ENCODE peak calls at places on chromosomes 16 and 17, in nine cellular contexts. One of them, this sample, is unnamed.
A peak's percentile ranks its signal among the peaks of the same experiment; 100 is the strongest.

GRCh38 chr16:69531988-69532387 is 33.8 kb upstream of the NFAT5 start:
- DNase-seq in stimulated activated CD8-positive, alpha-beta memory T cell treated with anti-CD3 and anti-CD28 coated beads, Interleukin-7, amount 100 ng/mL, for 1 hour: no peak
- DNase-seq in adrenal gland: no peak
- DNase-seq in GM13976: no peak
- DNase-seq in right lobe of liver: no peak
- DNase-seq in cardiac fibroblast: no peak
- DNase-seq in AG08395: no peak
- DNase-seq in HuH-7: no peak
- DNase-seq in RPMI8226: no peak
- DNase-seq in this sample: no peak

GRCh38 chr16:89598199-89598598 is 15.2 kb upstream of the DPEP1 start:
- DNase-seq in stimulated activated CD8-positive, alpha-beta memory T cell treated with anti-CD3 and anti-CD28 coated beads, Interleukin-7, amount 100 ng/mL, for 1 hour: no peak
- DNase-seq in adrenal gland: no peak
- DNase-seq in GM13976: no peak
- DNase-seq in right lobe of liver: no peak
- DNase-seq in cardiac fibroblast: peak; percentile 46
- DNase-seq in AG08395: no peak
- DNase-seq in HuH-7: no peak
- DNase-seq in RPMI8226: no peak
- DNase-seq in this sample: no peak

GRCh38 chr17:38896373-38896954 is 26.6 kb downstream of the LASP1 start:
- DNase-seq in stimulated activated CD8-positive, alpha-beta memory T cell treated with anti-CD3 and anti-CD28 coated beads, Interleukin-7, amount 100 ng/mL, for 1 hour: no peak
- DNase-seq in adrenal gland: peak; percentile 38
- DNase-seq in GM13976: no peak
- DNase-seq in right lobe of liver: peak; percentile 64
- DNase-seq in cardiac fibroblast: no peak
- DNase-seq in AG08395: no peak
- DNase-seq in HuH-7: no peak
- DNase-seq in RPMI8226: no peak
- DNase-seq in this sample: no peak

GRCh38 chr16:7577588-7577987 is 244.9 kb downstream of the RBFOX1 start:
- DNase-seq in stimulated activated CD8-positive, alpha-beta memory T cell treated with anti-CD3 and anti-CD28 coated beads, Interleukin-7, amount 100 ng/mL, for 1 hour: no peak
- DNase-seq in adrenal gland: no peak
- DNase-seq in GM13976: no peak
- DNase-seq in right lobe of liver: no peak
- DNase-seq in cardiac fibroblast: no peak
- DNase-seq in AG08395: no peak
- DNase-seq in HuH-7: no peak
- DNase-seq in RPMI8226: no peak
- DNase-seq in this sample: no peak

GRCh38 chr17:21452377-21453143 is 76.4 kb downstream of the KCNJ12 start:
- DNase-seq in stimulated activated CD8-positive, alpha-beta memory T cell treated with anti-CD3 and anti-CD28 coated beads, Interleukin-7, amount 100 ng/mL, for 1 hour: no peak
- DNase-seq in adrenal gland: peak; percentile 49
- DNase-seq in GM13976: no peak
- DNase-seq in right lobe of liver: peak; percentile 55
- DNase-seq in cardiac fibroblast: peak; percentile 79
- DNase-seq in AG08395: peak; percentile 49
- DNase-seq in HuH-7: no peak
- DNase-seq in RPMI8226: peak; percentile 65
- DNase-seq in this sample: no peak

GRCh38 chr17:51590071-51590470 is 329.7 kb downstream of the UTP18 start:
- DNase-seq in stimulated activated CD8-positive, alpha-beta memory T cell treated with anti-CD3 and anti-CD28 coated beads, Interleukin-7, amount 100 ng/mL, for 1 hour: no peak
- DNase-seq in adrenal gland: no peak
- DNase-seq in GM13976: no peak
- DNase-seq in right lobe of liver: no peak
- DNase-seq in cardiac fibroblast: no peak
- DNase-seq in AG08395: no peak
- DNase-seq in HuH-7: no peak
- DNase-seq in RPMI8226: no peak
- DNase-seq in this sample: no peak

GRCh38 chr16:72992142-72992601 is 55.8 kb downstream of the ZFHX3 start:
- DNase-seq in stimulated activated CD8-positive, alpha-beta memory T cell treated with anti-CD3 and anti-CD28 coated beads, Interleukin-7, amount 100 ng/mL, for 1 hour: no peak
- DNase-seq in adrenal gland: no peak
- DNase-seq in GM13976: no peak
- DNase-seq in right lobe of liver: no peak
- DNase-seq in cardiac fibroblast: no peak
- DNase-seq in AG08395: no peak
- DNase-seq in HuH-7: no peak
- DNase-seq in RPMI8226: no peak
- DNase-seq in this sample: no peak

GRCh38 chr17:28956112-28956511 is 4.8 kb upstream of the PHF12 start:
- DNase-seq in stimulated activated CD8-positive, alpha-beta memory T cell treated with anti-CD3 and anti-CD28 coated beads, Interleukin-7, amount 100 ng/mL, for 1 hour: no peak
- DNase-seq in adrenal gland: no peak
- DNase-seq in GM13976: no peak
- DNase-seq in right lobe of liver: no peak
- DNase-seq in cardiac fibroblast: no peak
- DNase-seq in AG08395: no peak
- DNase-seq in HuH-7: no peak
- DNase-seq in RPMI8226: no peak
- DNase-seq in this sample: no peak

GRCh38 chr16:30628628-30629342 is 18.6 kb upstream of the ZNF689 start:
- DNase-seq in stimulated activated CD8-positive, alpha-beta memory T cell treated with anti-CD3 and anti-CD28 coated beads, Interleukin-7, amount 100 ng/mL, for 1 hour: peak; percentile 70
- DNase-seq in adrenal gland: peak; percentile 85
- DNase-seq in GM13976: peak; percentile 78
- DNase-seq in right lobe of liver: peak; percentile 84
- DNase-seq in cardiac fibroblast: peak; percentile 83
- DNase-seq in AG08395: peak; percentile 76
- DNase-seq in HuH-7: peak; percentile 59
- DNase-seq in RPMI8226: peak; percentile 92
- DNase-seq in this sample: no peak

GRCh38 chr17:83119987-83120864 is 40.8 kb downstream of the METRNL start:
- DNase-seq in stimulated activated CD8-positive, alpha-beta memory T cell treated with anti-CD3 and anti-CD28 coated beads, Interleukin-7, amount 100 ng/mL, for 1 hour: no peak
- DNase-seq in adrenal gland: no peak
- DNase-seq in GM13976: peak; percentile 86
- DNase-seq in right lobe of liver: no peak
- DNase-seq in cardiac fibroblast: no peak
- DNase-seq in AG08395: no peak
- DNase-seq in HuH-7: no peak
- DNase-seq in RPMI8226: peak; percentile 92
- DNase-seq in this sample: no peak

GRCh38 chr16:69326172-69326873 is 4.1 kb downstream of the PDF start:
- DNase-seq in stimulated activated CD8-positive, alpha-beta memory T cell treated with anti-CD3 and anti-CD28 coated beads, Interleukin-7, amount 100 ng/mL, for 1 hour: no peak
- DNase-seq in adrenal gland: no peak
- DNase-seq in GM13976: no peak
- DNase-seq in right lobe of liver: peak; percentile 72
- DNase-seq in cardiac fibroblast: no peak
- DNase-seq in AG08395: no peak
- DNase-seq in HuH-7: peak; percentile 83
- DNase-seq in RPMI8226: peak; percentile 41
- DNase-seq in this sample: no peak

GRCh38 chr17:40091691-40092397 is 8.5 kb downstream of the NR1D1 start:
- DNase-seq in stimulated activated CD8-positive, alpha-beta memory T cell treated with anti-CD3 and anti-CD28 coated beads, Interleukin-7, amount 100 ng/mL, for 1 hour: no peak
- DNase-seq in adrenal gland: peak; percentile 70
- DNase-seq in GM13976: no peak
- DNase-seq in right lobe of liver: no peak
- DNase-seq in cardiac fibroblast: no peak
- DNase-seq in AG08395: no peak
- DNase-seq in HuH-7: no peak
- DNase-seq in RPMI8226: no peak
- DNase-seq in this sample: no peak

GRCh38 chr16:2019500-2019899 is at the start of gene NPW:
- DNase-seq in stimulated activated CD8-positive, alpha-beta memory T cell treated with anti-CD3 and anti-CD28 coated beads, Interleukin-7, amount 100 ng/mL, for 1 hour: no peak
- DNase-seq in adrenal gland: no peak
- DNase-seq in GM13976: no peak
- DNase-seq in right lobe of liver: peak; percentile 45
- DNase-seq in cardiac fibroblast: no peak
- DNase-seq in AG08395: no peak
- DNase-seq in HuH-7: peak; percentile 69
- DNase-seq in RPMI8226: peak; percentile 66
- DNase-seq in this sample: no peak

GRCh38 chr16:78871241-78871640 is 729.3 kb downstream of the MAF start:
- DNase-seq in stimulated activated CD8-positive, alpha-beta memory T cell treated with anti-CD3 and anti-CD28 coated beads, Interleukin-7, amount 100 ng/mL, for 1 hour: no peak
- DNase-seq in adrenal gland: no peak
- DNase-seq in GM13976: no peak
- DNase-seq in right lobe of liver: no peak
- DNase-seq in cardiac fibroblast: no peak
- DNase-seq in AG08395: no peak
- DNase-seq in HuH-7: no peak
- DNase-seq in RPMI8226: no peak
- DNase-seq in this sample: no peak